ENCODE peak calls at places on chromosome 4, in six cellular contexts. Q is A549, U is HepG2, T is endothelial cell of umbilical vein, R is K562, H is GM12878. I is an unnamed sample.
A peak's percentile ranks its signal among the peaks of the same experiment; 100 is the strongest.

GRCh38 chr4:173504181-173504503 is 25.9 kb downstream of the HAND2 start:
- DNase-seq in R (no peak), H (no peak), U (no peak), T (no peak), Q (no peak), I (no peak)

GRCh38 chr4:73891739-73892405 is 22.7 kb downstream of the CXCL1 start:
- DNase-seq in Q (no peak), T (no peak), H (no peak), U (no peak), R (no peak), I (no peak)

GRCh38 chr4:164799410-164799809 is 45.5 kb downstream of the SMIM31 start:
- DNase-seq in H (no peak), Q (no peak), U (no peak), R (no peak), T (no peak), I (no peak)

GRCh38 chr4:106343865-106344264 is 24.7 kb downstream of the GIMD1 start:
- DNase-seq in R (no peak), U (no peak), H (no peak), Q (no peak), T (no peak), I (no peak)

GRCh38 chr4:181364504-181364903 is 878.7 kb upstream of the TENM3 start:
- DNase-seq in U (no peak), T (no peak), Q (no peak), R (no peak), H (no peak), I (no peak)

GRCh38 chr4:120509222-120509621 is 413.3 kb downstream of the PRDM5 start:
- DNase-seq in R (no peak), T (no peak), H (no peak), U (no peak), Q (no peak), I (no peak)

GRCh38 chr4:151677193-151677592 is 83.6 kb downstream of the GATB start:
- DNase-seq in Q (no peak), U (no peak), T (no peak), R (no peak), H (no peak), I (no peak)

GRCh38 chr4:141102367-141102766 is 30.9 kb downstream of the RNF150 start:
- DNase-seq in T (no peak), U (no peak), H (no peak), Q (no peak), R (no peak), I (no peak)

GRCh38 chr4:98027827-98028226 is 115.4 kb downstream of the STPG2 start:
- DNase-seq in U (no peak), H (no peak), R (no peak), Q (peak; percentile 2), T (no peak), I (peak; percentile 12)

GRCh38 chr4:1855334-1856070 is 454 bp downstream of the LETM1 start:
- DNase-seq in H (no peak), U (no peak), Q (no peak), T (peak; percentile 21), R (peak; percentile 70), I (peak; percentile 53)

GRCh38 chr4:150583287-150584197 is 1.6 kb downstream of the MAB21L2 start:
- DNase-seq in Q (no peak), U (no peak), R (no peak), T (peak; percentile 26), H (no peak), I (no peak)

GRCh38 chr4:106614446-106614845 is 245.9 kb upstream of the GIMD1 start:
- DNase-seq in H (no peak), Q (no peak), U (peak; percentile 5), T (peak; percentile 22), R (no peak), I (no peak)

GRCh38 chr4:177485528-177485927 is 43.3 kb upstream of the AGA start:
- DNase-seq in H (no peak), T (no peak), R (no peak), U (no peak), Q (no peak), I (no peak)

GRCh38 chr4:24519649-24520048 is 64.7 kb downstream of the DHX15 start:
- DNase-seq in Q (no peak), U (peak; percentile 18), R (no peak), T (peak; percentile 34), H (no peak), I (no peak)

GRCh38 chr4:150997141-150997540 is 17.9 kb downstream of the LRBA start:
- DNase-seq in U (no peak), Q (no peak), T (no peak), R (no peak), H (no peak), I (no peak)

GRCh38 chr4:186144596-186145569 is 40.4 kb downstream of the FAM149A start:
- DNase-seq in H (no peak), R (no peak), T (peak; percentile 20), Q (peak; percentile 13), U (no peak), I (no peak)
- TF ChIP-seq POLR2A in H (no peak), R (no peak), T (no peak), Q (no peak), U (no peak), I (no peak)

GRCh38 chr4:185205697-185206342 is 2.0 kb upstream of the CFAP97 start:
- DNase-seq in Q (no peak), T (peak; percentile 46), U (no peak), R (no peak), H (no peak), I (no peak)

GRCh38 chr4:185204238-185204910 is 574 bp upstream of the CFAP97 start:
- DNase-seq in H (no peak), U (no peak), Q (no peak), T (peak; percentile 24), R (no peak), I (peak; percentile 31)

GRCh38 chr4:185203380-185204237 is at the start of gene CFAP97:
- DNase-seq in R (peak; percentile 85), U (peak; percentile 65), Q (peak; percentile 55), H (no peak), T (peak; percentile 90), I (peak; percentile 83)

GRCh38 chr4:185202984-185203379 is 818 bp downstream of the CFAP97 start:
- DNase-seq in Q (no peak), T (no peak), H (no peak), U (no peak), R (no peak), I (peak; percentile 12)

DNA sequence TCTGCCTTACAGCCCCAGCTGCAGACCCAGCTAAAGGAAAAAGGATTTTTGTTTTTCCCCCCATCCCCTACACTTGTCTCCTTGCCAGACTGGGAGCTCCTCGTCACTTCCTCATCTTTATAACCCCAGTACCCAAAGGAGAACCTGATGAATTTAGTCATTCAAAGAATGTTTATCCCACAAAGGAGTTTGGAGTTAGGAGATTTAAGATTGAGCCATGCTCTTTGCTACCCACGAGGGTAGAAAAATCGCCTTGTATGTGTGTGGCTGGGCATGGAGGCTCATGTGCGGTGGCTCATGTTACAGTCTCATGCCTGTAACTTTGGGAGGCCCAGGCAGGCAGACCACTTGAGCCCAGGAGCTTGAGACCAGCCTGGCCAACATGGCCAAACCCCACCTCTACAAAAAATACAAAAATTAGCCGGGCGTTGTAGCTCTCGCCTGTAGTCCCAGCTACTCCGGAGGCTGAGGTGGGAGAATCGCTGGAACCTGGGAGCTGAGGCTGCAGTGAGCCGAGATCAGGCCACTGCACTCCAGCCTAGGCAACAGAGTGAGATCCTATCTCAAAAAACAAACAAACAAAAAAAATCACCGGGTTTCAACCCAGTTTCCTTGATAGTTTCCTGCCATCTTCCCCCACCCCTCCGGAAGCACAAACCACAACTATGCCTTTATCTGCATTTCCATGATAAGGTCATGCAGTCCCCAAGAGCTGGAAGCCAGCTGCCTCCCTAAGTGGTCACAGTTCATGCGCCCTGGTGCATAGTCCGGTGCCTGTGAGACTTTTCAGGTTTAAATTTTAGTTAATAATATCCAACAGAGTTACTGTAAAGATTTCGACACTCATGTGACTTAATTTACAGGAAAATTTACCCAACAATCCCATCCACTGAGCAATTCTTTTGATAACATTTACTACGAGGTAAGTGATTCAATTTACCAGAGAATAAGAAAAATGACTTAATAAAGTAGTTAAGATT is 1.5 kb downstream of the CFAP97 start:
- DNase-seq in Q (no peak), U (peak; percentile 94), T (peak; percentile 44), R (peak; percentile 55), H (no peak), I (peak; percentile 55)
- TF ChIP-seq MYC in Q (no peak), U (peak; percentile 56), T (no peak), R (peak; percentile 40), H (no peak), I (no peak)

GRCh38 chr4:47483722-47484121 is 1.4 kb upstream of the ATP10D start:
- DNase-seq in R (no peak), T (no peak), Q (no peak), H (no peak), U (no peak), I (no peak)

GRCh38 chr4:47484169-47484568 is 906 bp upstream of the ATP10D start:
- DNase-seq in U (no peak), R (no peak), H (no peak), T (no peak), Q (no peak), I (no peak)

GRCh38 chr4:47486306-47486705 is 1.2 kb downstream of the ATP10D start:
- DNase-seq in R (no peak), H (no peak), Q (no peak), T (peak; percentile 51), U (no peak), I (no peak)

GRCh38 chr4:47482326-47482725 is 2.7 kb upstream of the ATP10D start:
- DNase-seq in Q (no peak), U (no peak), H (no peak), R (no peak), T (peak; percentile 32), I (no peak)

DNA sequence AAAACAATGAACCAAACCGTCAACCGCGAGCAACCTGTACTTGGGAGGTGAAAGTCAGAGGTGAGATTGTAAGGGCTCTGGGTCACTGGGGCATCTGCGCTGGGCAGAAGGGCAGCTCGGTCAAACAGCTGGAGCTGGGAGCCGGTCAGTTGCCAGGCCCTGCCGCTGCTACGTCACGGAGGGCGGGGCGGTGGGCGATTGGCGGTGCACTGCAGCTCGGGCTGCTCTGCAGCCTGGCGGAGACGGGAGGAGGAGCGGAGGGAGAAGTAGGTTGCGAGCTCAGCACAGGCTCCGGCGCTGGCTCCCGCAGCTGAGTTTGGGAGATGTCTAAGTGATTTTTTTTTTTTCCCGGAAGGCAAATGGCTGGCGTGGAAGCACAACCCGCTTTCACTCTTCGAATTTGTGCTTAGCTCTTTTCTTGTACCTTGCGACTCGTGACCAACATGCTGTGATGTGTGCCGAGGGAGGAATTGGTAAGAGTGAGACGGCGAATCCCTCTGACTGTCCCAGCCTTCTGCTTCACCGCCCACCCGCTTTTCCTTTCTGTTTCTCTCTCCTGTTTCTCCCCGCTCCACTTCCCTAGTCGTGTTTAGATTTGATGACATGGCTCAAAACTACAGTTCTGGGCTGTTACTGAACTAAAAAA is at the start of gene ATP10D:
- DNase-seq in U (peak; percentile 75), R (peak; percentile 56), Q (peak; percentile 62), H (peak; percentile 71), T (peak; percentile 95), I (peak; percentile 91)
- TF ChIP-seq POLR2A in U (peak; percentile 89), R (no peak), Q (peak; percentile 71), H (peak; percentile 91), T (peak; percentile 94), I (peak; percentile 45)

GRCh38 chr4:142271832-142272231 is 574.3 kb downstream of the INPP4B start:
- DNase-seq in R (no peak), T (no peak), H (no peak), Q (no peak), U (no peak), I (no peak)

GRCh38 chr4:142272452-142272851 is 573.6 kb downstream of the INPP4B start:
- DNase-seq in T (no peak), R (no peak), Q (no peak), U (no peak), H (no peak), I (no peak)

GRCh38 chr4:142278663-142279062 is 567.4 kb downstream of the INPP4B start:
- DNase-seq in T (no peak), Q (no peak), R (no peak), H (no peak), U (no peak), I (no peak)

GRCh38 chr4:142278171-142278570 is 567.9 kb downstream of the INPP4B start:
- DNase-seq in H (no peak), Q (no peak), T (no peak), R (no peak), U (no peak), I (no peak)

GRCh38 chr4:142274137-142274536 is 572.0 kb downstream of the INPP4B start:
- DNase-seq in T (no peak), Q (no peak), R (no peak), H (no peak), U (no peak), I (no peak)
- TF ChIP-seq MYC in T (no peak), Q (no peak), R (no peak), H (no peak), U (no peak), I (no peak)

I was measured in NB4.